ENCODE peak calls at places on chromosomes 11 and 22, in four cellular contexts. One of them, this sample, is unnamed.

GRCh38 chr22:49307870-49308269 is 519.8 kb downstream of the BRD1 start:
- DNase-seq in choroid plexus epithelial cell: no peak
- DNase-seq in heart right ventricle: no peak
- DNase-seq in ovary: no peak
- DNase-seq in this sample: no peak

GRCh38 chr11:110130642-110131238 is 37.5 kb downstream of the ZC3H12C start:
- DNase-seq in choroid plexus epithelial cell: peak
- DNase-seq in heart right ventricle: no peak
- DNase-seq in ovary: no peak
- DNase-seq in this sample: no peak

GRCh38 chr11:15821471-15821870 is 534.9 kb downstream of the SOX6 start:
- DNase-seq in choroid plexus epithelial cell: no peak
- DNase-seq in heart right ventricle: no peak
- DNase-seq in ovary: no peak
- DNase-seq in this sample: no peak

GRCh38 chr11:65315204-65315865 is 669 bp downstream of the CDC42EP2 start:
- DNase-seq in choroid plexus epithelial cell: peak
- DNase-seq in heart right ventricle: peak
- DNase-seq in ovary: peak
- DNase-seq in this sample: peak

GRCh38 chr11:134207538-134208239 is 16.1 kb downstream of the NCAPD3 start:
- DNase-seq in choroid plexus epithelial cell: peak
- DNase-seq in heart right ventricle: no peak
- DNase-seq in ovary: peak
- DNase-seq in this sample: no peak

GRCh38 chr11:5288108-5288911 is 13.4 kb downstream of the OR51B4 start:
- DNase-seq in choroid plexus epithelial cell: peak
- DNase-seq in heart right ventricle: no peak
- DNase-seq in ovary: no peak
- DNase-seq in this sample: no peak

GRCh38 chr22:38248280-38248679 is 24.5 kb downstream of the TMEM184B start:
- DNase-seq in choroid plexus epithelial cell: no peak
- DNase-seq in heart right ventricle: no peak
- DNase-seq in ovary: no peak
- DNase-seq in this sample: no peak

GRCh38 chr22:49181942-49182341 is 645.7 kb downstream of the BRD1 start:
- DNase-seq in choroid plexus epithelial cell: no peak
- DNase-seq in heart right ventricle: no peak
- DNase-seq in ovary: no peak
- DNase-seq in this sample: no peak

GRCh38 chr22:35622132-35622913 is 5.2 kb upstream of the MB start:
- DNase-seq in choroid plexus epithelial cell: no peak
- DNase-seq in heart right ventricle: peak
- DNase-seq in ovary: no peak
- DNase-seq in this sample: no peak

GRCh38 chr11:85759915-85760314 is 51.0 kb downstream of the SYTL2 start:
- DNase-seq in choroid plexus epithelial cell: peak
- DNase-seq in heart right ventricle: no peak
- DNase-seq in ovary: no peak
- DNase-seq in this sample: no peak

GRCh38 chr11:7046474-7046873 is 26.2 kb downstream of the NLRP14 start:
- DNase-seq in choroid plexus epithelial cell: peak
- DNase-seq in heart right ventricle: no peak
- DNase-seq in ovary: no peak
- DNase-seq in this sample: no peak

GRCh38 chr22:49887716-49888115 is 30.5 kb downstream of the ALG12 start:
- DNase-seq in choroid plexus epithelial cell: no peak
- DNase-seq in heart right ventricle: no peak
- DNase-seq in ovary: no peak
- DNase-seq in this sample: no peak

GRCh38 chr22:45709866-45710265 is 38.2 kb downstream of the ATXN10 start:
- DNase-seq in choroid plexus epithelial cell: peak
- DNase-seq in heart right ventricle: no peak
- DNase-seq in ovary: no peak
- DNase-seq in this sample: no peak

GRCh38 chr11:62611705-62612365 is 740 bp downstream of the EML3 start:
- DNase-seq in choroid plexus epithelial cell: peak
- DNase-seq in heart right ventricle: peak
- DNase-seq in ovary: peak
- DNase-seq in this sample: peak

GRCh38 chr22:45441158-45441557 is 27.7 kb downstream of the RIBC2 start:
- DNase-seq in choroid plexus epithelial cell: peak
- DNase-seq in heart right ventricle: peak
- DNase-seq in ovary: peak
- DNase-seq in this sample: peak

GRCh38 chr11:74185695-74186094 is 14.6 kb downstream of the PPME1 start:
- DNase-seq in choroid plexus epithelial cell: peak
- DNase-seq in heart right ventricle: no peak
- DNase-seq in ovary: no peak
- DNase-seq in this sample: no peak

GRCh38 chr22:26994801-26995200 is 337.4 kb downstream of the MIAT start:
- DNase-seq in choroid plexus epithelial cell: no peak
- DNase-seq in heart right ventricle: no peak
- DNase-seq in ovary: no peak
- DNase-seq in this sample: no peak

GRCh38 chr11:6249822-6250555 is 9.6 kb upstream of the CCKBR start:
- DNase-seq in choroid plexus epithelial cell: peak
- DNase-seq in heart right ventricle: peak
- DNase-seq in ovary: peak
- DNase-seq in this sample: peak

GRCh38 chr11:121961228-121961860 is 154.7 kb downstream of the BLID start:
- DNase-seq in choroid plexus epithelial cell: peak
- DNase-seq in heart right ventricle: no peak
- DNase-seq in ovary: peak
- DNase-seq in this sample: no peak

GRCh38 chr11:501683-502287 is 5.3 kb downstream of the RNH1 start:
- DNase-seq in choroid plexus epithelial cell: no peak
- DNase-seq in heart right ventricle: no peak
- DNase-seq in ovary: no peak
- DNase-seq in this sample: no peak

GRCh38 chr11:502288-503178 is 4.5 kb downstream of the RNH1 start:
- DNase-seq in choroid plexus epithelial cell: no peak
- DNase-seq in heart right ventricle: no peak
- DNase-seq in ovary: no peak
- DNase-seq in this sample: no peak

GRCh38 chr11:504053-504993 is 2.7 kb downstream of the RNH1 start:
- DNase-seq in choroid plexus epithelial cell: peak
- DNase-seq in heart right ventricle: peak
- DNase-seq in ovary: peak
- DNase-seq in this sample: no peak

GRCh38 chr11:504994-505344 is 2.1 kb downstream of the RNH1 start:
- DNase-seq in choroid plexus epithelial cell: no peak
- DNase-seq in heart right ventricle: no peak
- DNase-seq in ovary: no peak
- DNase-seq in this sample: no peak

DNA sequence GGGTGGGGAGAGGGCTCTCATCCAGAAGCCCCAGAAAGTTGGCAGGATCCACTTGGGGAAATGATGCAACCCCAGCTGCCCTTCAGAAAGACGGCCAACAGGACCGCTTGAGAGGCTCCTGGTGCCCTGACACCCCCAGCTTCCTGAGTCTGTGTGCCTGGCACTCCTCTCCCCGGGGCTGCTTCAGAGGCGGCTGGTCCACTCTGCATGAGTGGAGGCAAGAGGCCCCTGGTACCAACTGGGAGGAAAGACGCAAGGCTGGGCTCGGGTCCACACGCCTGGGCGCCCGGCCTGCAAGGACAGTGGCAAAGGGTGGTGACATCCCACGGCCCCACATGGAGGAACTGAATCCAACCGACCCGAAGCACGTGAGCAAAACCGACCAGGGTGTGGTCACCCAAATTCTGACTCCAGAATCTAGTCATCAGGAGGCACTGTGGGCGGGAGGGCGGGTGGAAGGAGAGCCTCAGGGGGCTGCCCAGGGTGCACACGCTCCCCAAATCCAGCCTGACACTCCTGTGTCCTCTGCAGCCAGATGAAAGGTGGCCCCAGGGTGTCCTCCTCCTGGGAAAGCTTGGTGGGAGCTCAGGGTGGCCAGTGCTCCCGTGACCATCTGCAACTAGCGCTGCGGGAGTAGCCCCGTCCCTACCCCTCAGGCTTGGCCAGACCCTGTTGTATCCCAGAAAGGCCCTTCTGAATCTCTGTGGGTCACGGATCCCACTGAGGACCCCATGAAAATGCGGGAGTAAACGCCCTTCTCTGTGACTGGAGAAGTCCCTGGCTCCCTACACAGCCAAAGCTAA is 3.7 kb downstream of the RNH1 start:
- DNase-seq in choroid plexus epithelial cell: peak
- DNase-seq in heart right ventricle: peak
- DNase-seq in ovary: no peak
- DNase-seq in this sample: peak
- H3K4me3 ChIP-seq in choroid plexus epithelial cell: peak
- H3K4me3 ChIP-seq in heart right ventricle: peak
- H3K4me3 ChIP-seq in ovary: peak
- H3K4me3 ChIP-seq in this sample: peak

DNA sequence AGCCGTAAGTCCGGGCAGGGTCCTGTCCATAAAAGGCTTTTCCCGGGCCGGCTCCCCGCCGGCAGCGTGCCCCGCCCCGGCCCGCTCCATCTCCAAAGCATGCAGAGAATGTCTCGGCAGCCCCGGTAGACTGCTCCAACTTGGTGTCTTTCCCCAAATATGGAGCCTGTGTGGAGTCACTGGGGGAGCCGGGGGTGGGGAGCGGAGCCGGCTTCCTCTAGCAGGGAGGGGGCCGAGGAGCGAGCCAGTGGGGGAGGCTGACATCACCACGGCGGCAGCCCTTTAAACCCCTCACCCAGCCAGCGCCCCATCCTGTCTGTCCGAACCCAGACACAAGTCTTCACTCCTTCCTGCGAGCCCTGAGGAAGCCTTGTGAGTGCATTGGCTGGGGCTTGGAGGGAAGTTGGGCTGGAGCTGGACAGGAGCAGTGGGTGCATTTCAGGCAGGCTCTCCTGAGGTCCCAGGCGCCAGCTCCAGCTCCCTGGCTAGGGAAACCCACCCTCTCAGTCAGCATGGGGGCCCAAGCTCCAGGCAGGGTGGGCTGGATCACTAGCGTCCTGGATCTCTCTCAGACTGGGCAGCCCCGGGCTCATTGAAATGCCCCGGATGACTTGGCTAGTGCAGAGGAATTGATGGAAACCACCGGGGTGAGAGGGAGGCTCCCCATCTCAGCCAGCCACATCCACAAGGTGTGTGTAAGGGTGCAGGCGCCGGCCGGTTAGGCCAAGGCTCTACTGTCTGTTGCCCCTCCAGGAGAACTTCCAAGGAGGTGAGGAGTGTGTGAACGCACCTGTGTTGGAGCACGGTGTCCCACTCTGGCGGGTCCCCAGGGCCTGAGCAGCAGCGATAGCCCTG is at the start of gene TAGLN:
- DNase-seq in choroid plexus epithelial cell: peak
- DNase-seq in heart right ventricle: peak
- DNase-seq in ovary: peak
- DNase-seq in this sample: no peak
- H3K4me3 ChIP-seq in choroid plexus epithelial cell: peak
- H3K4me3 ChIP-seq in heart right ventricle: peak
- H3K4me3 ChIP-seq in ovary: peak
- H3K4me3 ChIP-seq in this sample: peak

GRCh38 chr11:638616-639323 is 1.7 kb downstream of the DRD4 start:
- DNase-seq in choroid plexus epithelial cell: peak
- DNase-seq in heart right ventricle: no peak
- DNase-seq in ovary: no peak
- DNase-seq in this sample: no peak

GRCh38 chr11:635945-636510 is 1.0 kb upstream of the DRD4 start:
- DNase-seq in choroid plexus epithelial cell: no peak
- DNase-seq in heart right ventricle: no peak
- DNase-seq in ovary: no peak
- DNase-seq in this sample: no peak

GRCh38 chr11:637593-638507 is 781 bp downstream of the DRD4 start:
- DNase-seq in choroid plexus epithelial cell: no peak
- DNase-seq in heart right ventricle: no peak
- DNase-seq in ovary: no peak
- DNase-seq in this sample: no peak

GRCh38 chr11:636511-637332 is at the start of gene DRD4:
- DNase-seq in choroid plexus epithelial cell: peak
- DNase-seq in heart right ventricle: no peak
- DNase-seq in ovary: no peak
- DNase-seq in this sample: no peak

DNA sequence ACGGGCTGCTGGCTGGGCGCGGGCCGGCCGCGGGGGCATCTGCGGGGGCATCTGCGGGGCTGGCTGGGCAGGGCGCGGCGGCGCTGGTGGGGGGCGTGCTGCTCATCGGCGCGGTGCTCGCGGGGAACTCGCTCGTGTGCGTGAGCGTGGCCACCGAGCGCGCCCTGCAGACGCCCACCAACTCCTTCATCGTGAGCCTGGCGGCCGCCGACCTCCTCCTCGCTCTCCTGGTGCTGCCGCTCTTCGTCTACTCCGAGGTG is 194 bp downstream of the DRD4 start:
- DNase-seq in choroid plexus epithelial cell: no peak
- DNase-seq in heart right ventricle: no peak
- DNase-seq in ovary: no peak
- DNase-seq in this sample: no peak
- H3K4me3 ChIP-seq in choroid plexus epithelial cell: peak
- H3K4me3 ChIP-seq in heart right ventricle: peak
- H3K4me3 ChIP-seq in ovary: no peak
- H3K4me3 ChIP-seq in this sample: peak

DNA sequence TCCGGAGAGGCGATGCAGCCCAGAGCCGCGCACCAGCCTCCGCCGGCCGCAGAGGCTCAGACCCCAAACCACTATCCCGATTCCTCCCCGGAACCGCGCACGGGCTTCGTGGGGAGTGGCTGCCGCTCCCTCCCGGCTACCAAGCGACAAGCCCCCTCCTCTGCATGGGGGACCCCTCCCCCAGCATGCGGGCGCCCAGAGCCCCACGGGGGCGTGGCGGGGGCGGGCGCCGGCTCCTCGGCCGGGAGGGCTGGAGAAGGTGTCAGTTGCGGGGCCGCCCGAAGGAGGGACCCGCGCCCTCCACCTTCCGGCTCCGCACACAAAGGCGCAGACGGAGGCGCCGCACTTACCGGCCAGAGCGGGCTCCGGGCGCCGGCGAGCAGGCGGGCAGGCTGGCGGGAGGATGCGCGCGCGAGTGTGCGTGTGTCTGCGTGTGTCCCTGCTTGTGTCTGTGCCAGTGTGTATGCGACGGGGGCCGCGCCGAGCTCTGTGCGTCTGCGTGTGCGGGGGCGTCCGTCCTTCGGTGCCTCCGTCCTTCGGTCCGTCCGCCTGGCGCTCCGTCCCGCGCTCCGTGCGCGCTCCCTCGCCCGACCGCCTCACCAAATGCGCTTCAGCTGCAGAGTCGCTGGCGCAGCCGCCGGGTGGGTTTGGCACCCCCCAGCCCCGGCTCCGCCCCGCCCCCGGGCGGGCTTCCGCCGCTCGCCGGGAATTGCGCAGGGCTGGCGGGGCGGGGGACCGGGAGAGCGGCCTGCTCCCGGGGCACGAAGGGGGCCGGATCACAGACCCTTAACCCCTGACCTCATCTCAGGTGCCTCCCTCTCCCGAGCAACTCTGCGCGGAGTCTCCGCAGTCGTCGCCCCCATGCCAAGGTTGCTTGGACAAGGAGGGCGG is at the start of gene PTPN5:
- DNase-seq in choroid plexus epithelial cell: peak
- DNase-seq in heart right ventricle: no peak
- DNase-seq in ovary: no peak
- DNase-seq in this sample: peak
- H3K4me3 ChIP-seq in choroid plexus epithelial cell: peak
- H3K4me3 ChIP-seq in heart right ventricle: peak
- H3K4me3 ChIP-seq in ovary: no peak
- H3K4me3 ChIP-seq in this sample: peak

This sample was measured in dorsolateral prefrontal cortex.